ENCODE peak calls at places on chromosomes 3 and 15, in eight cellular contexts. One of them, this sample, is unnamed.

GRCh38 chr3:19891740-19892139 is 42.3 kb downstream of the EFHB start:
- DNase-seq in EH: peak
- DNase-seq in substantia nigra: no peak
- DNase-seq in stimulated activated CD8-positive, alpha-beta memory T cell treated with anti-CD3 and anti-CD28 coated beads, Interleukin-2, amount 100 ng/mL, for 48 hours: no peak
- DNase-seq in activated naive CD8-positive, alpha-beta T cell treated with anti-CD3 and anti-CD28 coated beads for 36 hours: no peak
- DNase-seq in kidney epithelial cell: no peak
- DNase-seq in Panc1: no peak
- DNase-seq in iris pigment epithelial cell: peak
- DNase-seq in this sample: no peak

GRCh38 chr3:71585891-71586809 is 2.6 kb upstream of the FOXP1 start:
- DNase-seq in EH: peak
- DNase-seq in substantia nigra: no peak
- DNase-seq in stimulated activated CD8-positive, alpha-beta memory T cell treated with anti-CD3 and anti-CD28 coated beads, Interleukin-2, amount 100 ng/mL, for 48 hours: no peak
- DNase-seq in activated naive CD8-positive, alpha-beta T cell treated with anti-CD3 and anti-CD28 coated beads for 36 hours: no peak
- DNase-seq in kidney epithelial cell: no peak
- DNase-seq in Panc1: peak
- DNase-seq in iris pigment epithelial cell: peak
- DNase-seq in this sample: no peak

GRCh38 chr15:77009646-77010311 is 14.9 kb downstream of the PSTPIP1 start:
- DNase-seq in EH: no peak
- DNase-seq in substantia nigra: no peak
- DNase-seq in stimulated activated CD8-positive, alpha-beta memory T cell treated with anti-CD3 and anti-CD28 coated beads, Interleukin-2, amount 100 ng/mL, for 48 hours: no peak
- DNase-seq in activated naive CD8-positive, alpha-beta T cell treated with anti-CD3 and anti-CD28 coated beads for 36 hours: no peak
- DNase-seq in kidney epithelial cell: no peak
- DNase-seq in Panc1: no peak
- DNase-seq in iris pigment epithelial cell: no peak
- DNase-seq in this sample: no peak

GRCh38 chr15:89531796-89532537 is 35.6 kb upstream of the RHCG start:
- DNase-seq in EH: peak
- DNase-seq in substantia nigra: no peak
- DNase-seq in stimulated activated CD8-positive, alpha-beta memory T cell treated with anti-CD3 and anti-CD28 coated beads, Interleukin-2, amount 100 ng/mL, for 48 hours: no peak
- DNase-seq in activated naive CD8-positive, alpha-beta T cell treated with anti-CD3 and anti-CD28 coated beads for 36 hours: no peak
- DNase-seq in kidney epithelial cell: no peak
- DNase-seq in Panc1: no peak
- DNase-seq in iris pigment epithelial cell: peak
- DNase-seq in this sample: no peak

GRCh38 chr15:58517682-58518525 is 86.1 kb downstream of the LIPC start:
- DNase-seq in EH: no peak
- DNase-seq in substantia nigra: no peak
- DNase-seq in stimulated activated CD8-positive, alpha-beta memory T cell treated with anti-CD3 and anti-CD28 coated beads, Interleukin-2, amount 100 ng/mL, for 48 hours: no peak
- DNase-seq in activated naive CD8-positive, alpha-beta T cell treated with anti-CD3 and anti-CD28 coated beads for 36 hours: peak
- DNase-seq in kidney epithelial cell: no peak
- DNase-seq in Panc1: no peak
- DNase-seq in iris pigment epithelial cell: no peak
- DNase-seq in this sample: no peak

GRCh38 chr3:45320986-45321385 is 67.4 kb upstream of the LARS2 start:
- DNase-seq in EH: no peak
- DNase-seq in substantia nigra: no peak
- DNase-seq in stimulated activated CD8-positive, alpha-beta memory T cell treated with anti-CD3 and anti-CD28 coated beads, Interleukin-2, amount 100 ng/mL, for 48 hours: no peak
- DNase-seq in activated naive CD8-positive, alpha-beta T cell treated with anti-CD3 and anti-CD28 coated beads for 36 hours: no peak
- DNase-seq in kidney epithelial cell: no peak
- DNase-seq in Panc1: no peak
- DNase-seq in iris pigment epithelial cell: no peak
- DNase-seq in this sample: no peak

GRCh38 chr3:101464235-101464634 is 48.8 kb downstream of the SENP7 start:
- DNase-seq in EH: no peak
- DNase-seq in substantia nigra: no peak
- DNase-seq in stimulated activated CD8-positive, alpha-beta memory T cell treated with anti-CD3 and anti-CD28 coated beads, Interleukin-2, amount 100 ng/mL, for 48 hours: no peak
- DNase-seq in activated naive CD8-positive, alpha-beta T cell treated with anti-CD3 and anti-CD28 coated beads for 36 hours: no peak
- DNase-seq in kidney epithelial cell: no peak
- DNase-seq in Panc1: no peak
- DNase-seq in iris pigment epithelial cell: no peak
- DNase-seq in this sample: no peak

GRCh38 chr3:133949438-133949837 is 53.8 kb upstream of the RAB6B start:
- DNase-seq in EH: no peak
- DNase-seq in substantia nigra: no peak
- DNase-seq in stimulated activated CD8-positive, alpha-beta memory T cell treated with anti-CD3 and anti-CD28 coated beads, Interleukin-2, amount 100 ng/mL, for 48 hours: no peak
- DNase-seq in activated naive CD8-positive, alpha-beta T cell treated with anti-CD3 and anti-CD28 coated beads for 36 hours: no peak
- DNase-seq in kidney epithelial cell: no peak
- DNase-seq in Panc1: no peak
- DNase-seq in iris pigment epithelial cell: no peak
- DNase-seq in this sample: no peak

GRCh38 chr15:74937226-74937601 is 659 bp downstream of the COX5A start:
- DNase-seq in EH: no peak
- DNase-seq in substantia nigra: no peak
- DNase-seq in stimulated activated CD8-positive, alpha-beta memory T cell treated with anti-CD3 and anti-CD28 coated beads, Interleukin-2, amount 100 ng/mL, for 48 hours: no peak
- DNase-seq in activated naive CD8-positive, alpha-beta T cell treated with anti-CD3 and anti-CD28 coated beads for 36 hours: no peak
- DNase-seq in kidney epithelial cell: no peak
- DNase-seq in Panc1: no peak
- DNase-seq in iris pigment epithelial cell: no peak
- DNase-seq in this sample: no peak

GRCh38 chr15:99371180-99372103 is 120.2 kb downstream of the LRRC28 start:
- DNase-seq in EH: peak
- DNase-seq in substantia nigra: no peak
- DNase-seq in stimulated activated CD8-positive, alpha-beta memory T cell treated with anti-CD3 and anti-CD28 coated beads, Interleukin-2, amount 100 ng/mL, for 48 hours: no peak
- DNase-seq in activated naive CD8-positive, alpha-beta T cell treated with anti-CD3 and anti-CD28 coated beads for 36 hours: no peak
- DNase-seq in kidney epithelial cell: no peak
- DNase-seq in Panc1: no peak
- DNase-seq in iris pigment epithelial cell: peak
- DNase-seq in this sample: no peak